ENCODE peak calls at places on chromosomes 7 and 10, in ten cellular contexts. K is A549; W is left ventricle myocardium inferior; I is ovary; A is heart right ventricle; H is aorta; R is PC-9; U is HCT116; T is CD8-positive, alpha-beta T cell; E is effector memory CD4-positive, alpha-beta T cell. J is an unnamed sample.

GRCh38 chr7:29989257-29989995 is at the start of gene SCRN1:
- DNase-seq in K (peak; percentile 51), W (peak; percentile 42), I (peak; percentile 66), A (peak; percentile 42), H (peak; percentile 84), R (no peak), U (no peak), T (peak; percentile 23), E (no peak), J (peak; percentile 60)

GRCh38 chr10:103153765-103154197 is 39.3 kb downstream of the NT5C2 start:
- DNase-seq in K (peak; percentile 20), W (no peak), I (no peak), A (no peak), H (no peak), R (peak; percentile 66), U (no peak), T (no peak), E (no peak), J (no peak)

GRCh38 chr7:155202106-155202871 is 95.4 kb upstream of the INSIG1 start:
- DNase-seq in K (no peak), W (no peak), I (no peak), A (no peak), H (no peak), R (no peak), U (no peak), T (no peak), E (no peak), J (no peak)

GRCh38 chr10:131193923-131194322 is 117.6 kb downstream of the TCERG1L start:
- DNase-seq in K (no peak), W (no peak), I (no peak), A (no peak), H (no peak), R (no peak), U (no peak), T (no peak), E (no peak), J (no peak)

GRCh38 chr7:42227523-42227922 is 9.5 kb downstream of the GLI3 start:
- DNase-seq in K (no peak), W (no peak), I (no peak), A (no peak), H (no peak), R (no peak), U (no peak), T (no peak), E (no peak), J (no peak)

GRCh38 chr7:106824458-106824857 is 40.6 kb upstream of the PIK3CG start:
- DNase-seq in K (peak; percentile 39), W (no peak), I (no peak), A (no peak), H (no peak), R (peak; percentile 68), U (peak; percentile 61), T (no peak), E (no peak), J (no peak)

GRCh38 chr10:113665806-113666354 is 2.0 kb upstream of the NRAP start:
- DNase-seq in K (peak; percentile 29), W (no peak), I (no peak), A (no peak), H (no peak), R (peak; percentile 61), U (no peak), T (no peak), E (no peak), J (no peak)

GRCh38 chr7:54864718-54865117 is 105.7 kb upstream of the SEC61G start:
- DNase-seq in K (no peak), W (no peak), I (no peak), A (no peak), H (no peak), R (no peak), U (no peak), T (no peak), E (no peak), J (no peak)

GRCh38 chr7:75038508-75038907 is 35.1 kb downstream of the RCC1L start:
- DNase-seq in K (no peak), W (no peak), I (no peak), A (no peak), H (no peak), R (no peak), U (no peak), T (no peak), E (no peak), J (no peak)

GRCh38 chr7:48132792-48133191 is 38.5 kb upstream of the ABCA13 start:
- DNase-seq in K (no peak), W (no peak), I (no peak), A (no peak), H (no peak), R (no peak), U (no peak), T (no peak), E (no peak), J (no peak)

GRCh38 chr10:7417103-7417623 is 6.3 kb upstream of the SFMBT2 start:
- DNase-seq in K (peak; percentile 59), W (no peak), I (no peak), A (no peak), H (no peak), R (no peak), U (peak; percentile 18), T (no peak), E (no peak), J (no peak)

GRCh38 chr10:84493951-84494848 is 165.8 kb downstream of the CCSER2 start:
- DNase-seq in K (peak; percentile 27), W (no peak), I (no peak), A (no peak), H (no peak), R (peak; percentile 96), U (peak; percentile 77), T (no peak), E (no peak), J (no peak)

GRCh38 chr7:128904381-128905197 is 5.9 kb downstream of the KCP start:
- DNase-seq in K (peak; percentile 56), W (no peak), I (no peak), A (no peak), H (no peak), R (no peak), U (peak; percentile 52), T (no peak), E (no peak), J (peak; percentile 27)

GRCh38 chr10:10233256-10233655 is 784.4 kb upstream of the CELF2 start:
- DNase-seq in K (no peak), W (no peak), I (no peak), A (no peak), H (no peak), R (no peak), U (no peak), T (no peak), E (no peak), J (no peak)

GRCh38 chr7:17185690-17186070 is 112.8 kb upstream of the AHR start:
- DNase-seq in K (peak; percentile 56), W (no peak), I (no peak), A (no peak), H (no peak), R (no peak), U (no peak), T (no peak), E (no peak), J (no peak)

GRCh38 chr7:70040971-70041766 is 442.9 kb downstream of the AUTS2 start:
- DNase-seq in K (peak; percentile 15), W (no peak), I (no peak), A (no peak), H (no peak), R (no peak), U (no peak), T (no peak), E (no peak), J (no peak)

GRCh38 chr10:72761498-72761897 is 69.6 kb downstream of the MCU start:
- DNase-seq in K (no peak), W (no peak), I (no peak), A (no peak), H (no peak), R (no peak), U (no peak), T (no peak), E (no peak), J (no peak)

GRCh38 chr7:73909051-73909941 is 48.3 kb downstream of the TMEM270 start:
- DNase-seq in K (no peak), W (no peak), I (no peak), A (no peak), H (no peak), R (no peak), U (no peak), T (no peak), E (no peak), J (no peak)

GRCh38 chr10:110790913-110791525 is 80.7 kb upstream of the PDCD4 start:
- DNase-seq in K (no peak), W (no peak), I (no peak), A (no peak), H (no peak), R (no peak), U (no peak), T (no peak), E (no peak), J (no peak)

GRCh38 chr10:48412933-48413332 is 106.5 kb downstream of the MAPK8 start:
- DNase-seq in K (no peak), W (no peak), I (no peak), A (no peak), H (no peak), R (no peak), U (no peak), T (no peak), E (no peak), J (no peak)
- H3K9me3 ChIP-seq in K (peaks cover 11% of the 10 kb centered on the region), W (peaks cover 15% of the 10 kb centered on the region), I (no peaks in the 10 kb centered on the region), A (peaks cover 3% of the 10 kb centered on the region), H (no peaks in the 10 kb centered on the region), R (peaks cover 13% of the 10 kb centered on the region), U (no peaks in the 10 kb centered on the region), T (peaks cover 7% of the 10 kb centered on the region), E (no peaks in the 10 kb centered on the region), J (no peaks in the 10 kb centered on the region)

GRCh38 chr7:92723978-92724377 is 112.4 kb downstream of the CDK6 start:
- DNase-seq in K (no peak), W (no peak), I (no peak), A (no peak), H (no peak), R (no peak), U (no peak), T (no peak), E (no peak), J (no peak)
- H3K27ac ChIP-seq in K (no peak overlapping the region), W (peak overlapping the region; percentile 79), I (no peak overlapping the region), A (peak overlapping the region; percentile 77), H (no peak overlapping the region), R (no peak overlapping the region), U (no peak overlapping the region), T (no peak overlapping the region), E (no peak overlapping the region), J (peak overlapping the region; percentile 70)

DNA sequence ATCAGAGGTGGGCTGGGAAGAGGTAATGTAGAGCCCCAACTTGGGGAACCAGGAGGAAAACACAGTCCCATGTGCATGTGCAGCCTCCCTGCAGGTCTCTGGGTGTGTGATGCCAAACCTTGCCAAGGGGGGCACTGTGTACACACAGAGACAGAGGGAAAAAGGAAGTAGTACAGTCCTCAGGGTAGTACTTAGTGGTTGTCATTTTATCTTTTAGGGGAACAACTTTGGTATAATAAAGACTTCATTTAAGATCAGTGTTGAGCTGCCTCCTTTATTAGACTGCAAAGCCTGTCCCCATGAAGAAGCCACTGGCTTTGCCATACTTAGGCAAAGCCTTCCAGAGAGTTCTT is 151.8 kb downstream of the CDH23 start:
- DNase-seq in K (peak; percentile 19), W (no peak), I (no peak), A (no peak), H (no peak), R (no peak), U (no peak), T (no peak), E (no peak), J (no peak)
- H3K4me1 ChIP-seq in K (no peaks in the 10 kb centered on the region), W (peaks cover 21% of the 10 kb centered on the region), I (peaks cover 5% of the 10 kb centered on the region), A (peaks cover 19% of the 10 kb centered on the region), H (no peaks in the 10 kb centered on the region), R (no peaks in the 10 kb centered on the region), U (no peaks in the 10 kb centered on the region), T (no peaks in the 10 kb centered on the region), E (no peaks in the 10 kb centered on the region), J (no peaks in the 10 kb centered on the region)

GRCh38 chr7:146606628-146607027 is 490.0 kb downstream of the CNTNAP2 start:
- DNase-seq in K (no peak), W (no peak), I (no peak), A (no peak), H (no peak), R (no peak), U (no peak), T (no peak), E (no peak), J (no peak)
- H3K9me3 ChIP-seq in K (no peaks in the 10 kb centered on the region), W (peaks cover 19% of the 10 kb centered on the region), I (no peaks in the 10 kb centered on the region), A (no peaks in the 10 kb centered on the region), H (no peaks in the 10 kb centered on the region), R (no peaks in the 10 kb centered on the region), U (peaks cover 8% of the 10 kb centered on the region), T (no peaks in the 10 kb centered on the region), E (no peaks in the 10 kb centered on the region), J (peaks cover 2% of the 10 kb centered on the region)